ENCODE peak calls at places on chromosomes 11 and 22, in four cellular contexts. S, U, Q and J are unnamed samples.

GRCh38 chr11:105790021-105790420 is 180.1 kb downstream of the GRIA4 start:
- DNase-seq in S (no peak), U (no peak), Q (no peak), J (no peak)

GRCh38 chr22:47515384-47516125 is 753.1 kb downstream of the TBC1D22A start:
- DNase-seq in S (no peak), U (no peak), Q (no peak), J (peak)

GRCh38 chr22:20024225-20025087 is 3.5 kb downstream of the TANGO2 start:
- DNase-seq in S (no peak), U (peak), Q (no peak), J (no peak)

GRCh38 chr11:21883354-21883753 is 309.5 kb upstream of the ANO5 start:
- DNase-seq in S (no peak), U (no peak), Q (no peak), J (no peak)

GRCh38 chr11:38667359-38667758 is 2069.3 kb upstream of the RAG2 start:
- DNase-seq in S (no peak), U (no peak), Q (no peak), J (no peak)

GRCh38 chr22:42680648-42681047 is 31.5 kb upstream of the CYB5R3 start:
- DNase-seq in S (no peak), U (peak), Q (peak), J (peak)

GRCh38 chr11:112605093-112605666 is 344.5 kb upstream of the PLET1 start:
- DNase-seq in S (no peak), U (no peak), Q (no peak), J (no peak)

GRCh38 chr11:63920870-63921417 is 4.0 kb upstream of the RCOR2 start:
- DNase-seq in S (no peak), U (no peak), Q (no peak), J (no peak)

GRCh38 chr22:25113316-25113721 is 86.3 kb upstream of the CRYBB3 start:
- DNase-seq in S (no peak), U (peak), Q (no peak), J (no peak)

GRCh38 chr11:28043930-28044709 is 63.8 kb downstream of the KIF18A start:
- DNase-seq in S (no peak), U (no peak), Q (no peak), J (no peak)

GRCh38 chr11:23723861-23724260 is 773.0 kb upstream of the LUZP2 start:
- DNase-seq in S (no peak), U (no peak), Q (no peak), J (no peak)

GRCh38 chr11:40722179-40722795 is 737.2 kb downstream of the LRRC4C start:
- DNase-seq in S (peak), U (peak), Q (no peak), J (peak)

GRCh38 chr11:783581-784015 is 6.3 kb downstream of the CEND1 start:
- DNase-seq in S (no peak), U (peak), Q (peak), J (no peak)

GRCh38 chr11:120740424-120740823 is 228.9 kb downstream of the GRIK4 start:
- DNase-seq in S (no peak), U (no peak), Q (no peak), J (no peak)

GRCh38 chr11:9263840-9264380 is 1.2 kb downstream of the DENND5A start:
- DNase-seq in S (peak), U (no peak), Q (no peak), J (peak)

GRCh38 chr11:76123243-76123642 is 83.1 kb downstream of the WNT11 start:
- DNase-seq in S (no peak), U (no peak), Q (no peak), J (no peak)

GRCh38 chr22:46033256-46034200 is 56.6 kb upstream of the WNT7B start:
- DNase-seq in S (no peak), U (peak), Q (no peak), J (no peak)

GRCh38 chr22:22362939-22363338 is 118.4 kb downstream of the VPREB1 start:
- DNase-seq in S (no peak), U (no peak), Q (no peak), J (no peak)

GRCh38 chr11:121589946-121590537 is 137.3 kb upstream of the SORL1-AS1 start:
- DNase-seq in S (peak), U (no peak), Q (no peak), J (peak)

GRCh38 chr11:122342089-122342749 is 226.2 kb upstream of the BLID start:
- DNase-seq in S (no peak), U (no peak), Q (peak), J (peak)

GRCh38 chr11:61345954-61346814 is 13.2 kb downstream of the TKFC start:
- DNase-seq in S (no peak), U (no peak), Q (no peak), J (peak)

GRCh38 chr22:20407829-20408228 is 13.9 kb downstream of the ZNF74 start:
- DNase-seq in S (no peak), U (no peak), Q (no peak), J (no peak)

GRCh38 chr11:102495161-102496042 is 35.1 kb downstream of the MMP7 start:
- DNase-seq in S (no peak), U (peak), Q (peak), J (peak)

GRCh38 chr11:110565690-110566336 is 136.1 kb downstream of the FDX1 start:
- DNase-seq in S (no peak), U (no peak), Q (no peak), J (peak)

GRCh38 chr22:24427500-24428164 is at the start of gene ADORA2A:
- DNase-seq in S (peak), U (peak), Q (no peak), J (peak)

GRCh38 chr11:47393163-47394049 is 15.0 kb upstream of the SLC39A13 start:
- DNase-seq in S (no peak), U (peak), Q (no peak), J (peak)

GRCh38 chr11:115665345-115665901 is 161.2 kb upstream of the CADM1 start:
- DNase-seq in S (no peak), U (no peak), Q (no peak), J (no peak)

GRCh38 chr11:117230286-117230961 is 1.4 kb downstream of the PCSK7 start:
- DNase-seq in S (peak), U (no peak), Q (no peak), J (peak)

GRCh38 chr11:102010776-102011500 is 36.3 kb upstream of the CFAP300 start:
- DNase-seq in S (no peak), U (peak), Q (peak), J (peak)

GRCh38 chr11:66846671-66847091 is 3.4 kb downstream of the RCE1 start:
- DNase-seq in S (no peak), U (no peak), Q (no peak), J (no peak)

GRCh38 chr22:20155330-20156041 is 4.6 kb upstream of the CCDC188 start:
- DNase-seq in S (no peak), U (peak), Q (no peak), J (peak)

GRCh38 chr11:65425971-65426838 is 3.6 kb downstream of the NEAT1 start:
- DNase-seq in S (no peak), U (no peak), Q (peak), J (peak)

GRCh38 chr11:65423516-65424199 is 1.1 kb downstream of the NEAT1 start:
- DNase-seq in S (no peak), U (no peak), Q (no peak), J (peak)

GRCh38 chr11:65422633-65423515 is at the start of gene NEAT1:
- DNase-seq in S (no peak), U (peak), Q (peak), J (peak)

GRCh38 chr11:65425105-65425970 is 2.7 kb downstream of the NEAT1 start:
- DNase-seq in S (no peak), U (peak), Q (peak), J (peak)

GRCh38 chr11:65424200-65425104 is 1.9 kb downstream of the NEAT1 start:
- DNase-seq in S (no peak), U (peak), Q (no peak), J (peak)
- TF ChIP-seq POLR2A in S (peak), U (no peak), Q (no peak), J (peak)

DNA sequence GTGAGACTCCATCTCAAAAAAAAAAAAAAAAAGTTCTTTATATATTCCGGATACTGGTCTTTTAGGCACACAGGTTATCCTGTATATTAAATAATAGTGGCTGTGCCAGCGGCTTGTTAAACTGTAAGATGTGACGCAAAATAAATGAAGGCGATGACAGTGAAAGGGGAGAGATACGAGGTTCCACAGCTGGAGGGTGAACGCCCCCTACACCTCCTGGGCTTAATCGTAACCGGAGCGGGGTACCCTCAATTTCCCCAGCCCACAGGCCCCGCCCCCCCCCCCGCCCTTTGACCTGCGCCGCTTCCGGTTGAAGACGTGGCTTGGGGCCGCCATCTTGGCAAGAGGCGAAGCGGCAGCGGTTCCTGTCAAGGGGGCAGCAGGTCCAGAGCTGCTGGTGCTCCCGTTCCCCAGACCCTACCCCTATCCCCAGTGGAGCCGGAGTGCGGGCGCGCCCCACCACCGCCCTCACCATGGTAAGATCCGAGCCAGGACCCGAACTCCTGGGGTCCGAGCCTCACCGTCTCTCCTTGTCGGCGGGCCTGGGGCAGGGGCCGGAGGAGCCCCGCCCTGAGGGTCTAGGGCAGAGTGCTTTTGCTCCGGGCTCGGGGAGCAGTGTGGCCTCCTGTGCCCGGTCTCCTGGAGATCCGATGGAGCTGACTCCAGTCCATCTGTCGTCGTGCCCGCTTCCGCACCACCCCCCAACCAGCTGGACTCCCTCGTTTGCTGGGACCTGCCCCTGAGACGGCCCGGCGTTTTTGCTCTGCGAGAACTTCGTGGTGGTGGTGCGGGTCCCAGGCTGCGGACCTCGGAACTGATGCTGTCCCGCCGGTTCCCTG is at the start of gene ARCN1:
- DNase-seq in S (peak), U (peak), Q (peak), J (peak)
- TF ChIP-seq POLR2A in S (peak), U (peak), Q (peak), J (peak)

GRCh38 chr11:73971175-73971719 is 11.4 kb downstream of the UCP2 start:
- DNase-seq in S (no peak), U (no peak), Q (no peak), J (peak)
- TF ChIP-seq POLR2A in S (peak), U (peak), Q (no peak), J (no peak)

DNA sequence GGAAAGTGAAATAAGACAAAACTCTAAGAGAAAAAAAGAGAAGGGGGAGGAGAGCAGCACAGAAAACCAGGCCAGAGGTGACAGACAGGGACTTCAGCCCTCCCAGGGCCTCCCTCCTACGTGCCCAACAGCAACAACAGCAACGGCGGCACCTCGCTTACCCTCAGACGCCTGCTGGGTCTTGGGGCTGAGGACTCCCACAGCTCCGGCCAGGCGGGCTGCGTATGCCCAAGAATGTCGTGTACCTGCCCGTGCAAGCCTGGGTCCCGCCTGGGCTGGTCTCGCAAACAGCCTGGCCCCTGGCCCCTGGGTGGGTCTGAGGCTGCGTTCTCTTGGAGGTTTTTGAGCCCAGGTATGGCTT is 30.5 kb downstream of the ARAP1 start:
- DNase-seq in S (no peak), U (peak), Q (no peak), J (peak)
- TF ChIP-seq POLR2A in S (no peak), U (no peak), Q (no peak), J (no peak)

GRCh38 chr22:38681784-38682335 is at the start of gene TOMM22:
- DNase-seq in S (peak), U (peak), Q (peak), J (peak)
- TF ChIP-seq POLR2A in S (peak), U (peak), Q (peak), J (peak)